ENCODE peak calls at places on chromosomes 3 and 15, in five cellular contexts. One of them, this sample, is unnamed.

GRCh38 chr15:68731318-68731897 is 89.3 kb downstream of the ANP32A start:
- DNase-seq in naive thymus-derived CD4-positive, alpha-beta T cell: no peak
- DNase-seq in right cardiac atrium: no peak
- DNase-seq in stomach: no peak
- DNase-seq in IMR-90: no peak
- DNase-seq in this sample: no peak

GRCh38 chr15:100768501-100768931 is 111.1 kb upstream of the ALDH1A3 start:
- DNase-seq in naive thymus-derived CD4-positive, alpha-beta T cell: no peak
- DNase-seq in right cardiac atrium: no peak
- DNase-seq in stomach: no peak
- DNase-seq in IMR-90: no peak
- DNase-seq in this sample: peak; percentile 50

GRCh38 chr3:87691109-87691508 is 367.7 kb downstream of the CGGBP1 start:
- DNase-seq in naive thymus-derived CD4-positive, alpha-beta T cell: no peak
- DNase-seq in right cardiac atrium: no peak
- DNase-seq in stomach: no peak
- DNase-seq in IMR-90: no peak
- DNase-seq in this sample: no peak

GRCh38 chr3:72797773-72798543 is 50.3 kb downstream of the SHQ1 start:
- DNase-seq in naive thymus-derived CD4-positive, alpha-beta T cell: no peak
- DNase-seq in right cardiac atrium: peak; percentile 50
- DNase-seq in stomach: peak; percentile 45
- DNase-seq in IMR-90: peak; percentile 41
- DNase-seq in this sample: no peak

GRCh38 chr3:46184469-46184868 is 23.6 kb downstream of the CCR1 start:
- DNase-seq in naive thymus-derived CD4-positive, alpha-beta T cell: no peak
- DNase-seq in right cardiac atrium: no peak
- DNase-seq in stomach: no peak
- DNase-seq in IMR-90: peak; percentile 64
- DNase-seq in this sample: no peak

GRCh38 chr3:188947401-188947982 is 224.3 kb upstream of the TPRG1 start:
- DNase-seq in naive thymus-derived CD4-positive, alpha-beta T cell: no peak
- DNase-seq in right cardiac atrium: peak; percentile 86
- DNase-seq in stomach: peak; percentile 90
- DNase-seq in IMR-90: peak; percentile 63
- DNase-seq in this sample: peak; percentile 92

GRCh38 chr15:88897456-88898194 is 2.3 kb upstream of the HAPLN3 start:
- DNase-seq in naive thymus-derived CD4-positive, alpha-beta T cell: no peak
- DNase-seq in right cardiac atrium: peak; percentile 86
- DNase-seq in stomach: peak; percentile 89
- DNase-seq in IMR-90: peak; percentile 71
- DNase-seq in this sample: peak; percentile 91

GRCh38 chr3:2921903-2922302 is 188.3 kb downstream of the IL5RA start:
- DNase-seq in naive thymus-derived CD4-positive, alpha-beta T cell: no peak
- DNase-seq in right cardiac atrium: no peak
- DNase-seq in stomach: no peak
- DNase-seq in IMR-90: no peak
- DNase-seq in this sample: no peak

GRCh38 chr3:154081305-154081704 is 39.9 kb upstream of the ARHGEF26 start:
- DNase-seq in naive thymus-derived CD4-positive, alpha-beta T cell: no peak
- DNase-seq in right cardiac atrium: no peak
- DNase-seq in stomach: no peak
- DNase-seq in IMR-90: no peak
- DNase-seq in this sample: no peak

GRCh38 chr3:135226057-135226456 is 431.0 kb downstream of the EPHB1 start:
- DNase-seq in naive thymus-derived CD4-positive, alpha-beta T cell: no peak
- DNase-seq in right cardiac atrium: no peak
- DNase-seq in stomach: no peak
- DNase-seq in IMR-90: no peak
- DNase-seq in this sample: no peak

GRCh38 chr3:18445421-18446066 is 20.4 kb upstream of the SATB1 start:
- DNase-seq in naive thymus-derived CD4-positive, alpha-beta T cell: no peak
- DNase-seq in right cardiac atrium: no peak
- DNase-seq in stomach: peak; percentile 25
- DNase-seq in IMR-90: no peak
- DNase-seq in this sample: no peak

GRCh38 chr3:93988764-93989163 is 8.8 kb downstream of the ARL13B start:
- DNase-seq in naive thymus-derived CD4-positive, alpha-beta T cell: no peak
- DNase-seq in right cardiac atrium: no peak
- DNase-seq in stomach: no peak
- DNase-seq in IMR-90: no peak
- DNase-seq in this sample: no peak

GRCh38 chr3:29606416-29606815 is 325.5 kb downstream of the RBMS3 start:
- DNase-seq in naive thymus-derived CD4-positive, alpha-beta T cell: no peak
- DNase-seq in right cardiac atrium: no peak
- DNase-seq in stomach: no peak
- DNase-seq in IMR-90: no peak
- DNase-seq in this sample: no peak

GRCh38 chr3:185645596-185646381 is 59.7 kb downstream of the SENP2 start:
- DNase-seq in naive thymus-derived CD4-positive, alpha-beta T cell: no peak
- DNase-seq in right cardiac atrium: no peak
- DNase-seq in stomach: no peak
- DNase-seq in IMR-90: no peak
- DNase-seq in this sample: no peak

GRCh38 chr3:35638640-35639250 is 580 bp upstream of the ARPP21 start:
- DNase-seq in naive thymus-derived CD4-positive, alpha-beta T cell: no peak
- DNase-seq in right cardiac atrium: peak; percentile 10
- DNase-seq in stomach: no peak
- DNase-seq in IMR-90: no peak
- DNase-seq in this sample: no peak

GRCh38 chr3:48215019-48215418 is 8.3 kb upstream of the CAMP start:
- DNase-seq in naive thymus-derived CD4-positive, alpha-beta T cell: no peak
- DNase-seq in right cardiac atrium: peak; percentile 69
- DNase-seq in stomach: peak; percentile 40
- DNase-seq in IMR-90: no peak
- DNase-seq in this sample: no peak

GRCh38 chr15:28118083-28118482 is 19.0 kb upstream of the OCA2 start:
- DNase-seq in naive thymus-derived CD4-positive, alpha-beta T cell: no peak
- DNase-seq in right cardiac atrium: no peak
- DNase-seq in stomach: no peak
- DNase-seq in IMR-90: no peak
- DNase-seq in this sample: no peak

GRCh38 chr3:115232167-115232566 is 85.1 kb upstream of the ZBTB20 start:
- DNase-seq in naive thymus-derived CD4-positive, alpha-beta T cell: no peak
- DNase-seq in right cardiac atrium: no peak
- DNase-seq in stomach: no peak
- DNase-seq in IMR-90: peak; percentile 41
- DNase-seq in this sample: no peak

GRCh38 chr15:86266896-86267484 is 187.3 kb downstream of the AGBL1 start:
- DNase-seq in naive thymus-derived CD4-positive, alpha-beta T cell: no peak
- DNase-seq in right cardiac atrium: no peak
- DNase-seq in stomach: no peak
- DNase-seq in IMR-90: no peak
- DNase-seq in this sample: no peak

GRCh38 chr3:194572944-194573491 is 60.2 kb downstream of the TMEM44 start:
- DNase-seq in naive thymus-derived CD4-positive, alpha-beta T cell: no peak
- DNase-seq in right cardiac atrium: no peak
- DNase-seq in stomach: no peak
- DNase-seq in IMR-90: peak; percentile 72
- DNase-seq in this sample: no peak

GRCh38 chr3:105255351-105255750 is 111.4 kb upstream of the ALCAM start:
- DNase-seq in naive thymus-derived CD4-positive, alpha-beta T cell: no peak
- DNase-seq in right cardiac atrium: no peak
- DNase-seq in stomach: no peak
- DNase-seq in IMR-90: peak; percentile 8
- DNase-seq in this sample: no peak

GRCh38 chr3:166080096-166080495 is 242.9 kb upstream of the BCHE start:
- DNase-seq in naive thymus-derived CD4-positive, alpha-beta T cell: no peak
- DNase-seq in right cardiac atrium: no peak
- DNase-seq in stomach: no peak
- DNase-seq in IMR-90: no peak
- DNase-seq in this sample: no peak

GRCh38 chr3:157058392-157059071 is 101.4 kb downstream of the CCNL1 start:
- DNase-seq in naive thymus-derived CD4-positive, alpha-beta T cell: no peak
- DNase-seq in right cardiac atrium: no peak
- DNase-seq in stomach: no peak
- DNase-seq in IMR-90: no peak
- DNase-seq in this sample: no peak

GRCh38 chr15:99122831-99123705 is 18.2 kb downstream of the SYNM start:
- DNase-seq in naive thymus-derived CD4-positive, alpha-beta T cell: no peak
- DNase-seq in right cardiac atrium: no peak
- DNase-seq in stomach: no peak
- DNase-seq in IMR-90: no peak
- DNase-seq in this sample: no peak

GRCh38 chr3:107208100-107208499 is 169.1 kb upstream of the CCDC54 start:
- DNase-seq in naive thymus-derived CD4-positive, alpha-beta T cell: no peak
- DNase-seq in right cardiac atrium: peak; percentile 18
- DNase-seq in stomach: no peak
- DNase-seq in IMR-90: peak; percentile 99
- DNase-seq in this sample: no peak

GRCh38 chr3:37862219-37862711 is 585 bp downstream of the CTDSPL start:
- DNase-seq in naive thymus-derived CD4-positive, alpha-beta T cell: peak; percentile 19
- DNase-seq in right cardiac atrium: peak; percentile 58
- DNase-seq in stomach: peak; percentile 51
- DNase-seq in IMR-90: peak; percentile 48
- DNase-seq in this sample: no peak
- H3K27ac ChIP-seq in naive thymus-derived CD4-positive, alpha-beta T cell: no peak overlapping the region
- H3K27ac ChIP-seq in right cardiac atrium: peak overlapping the region; percentile 55
- H3K27ac ChIP-seq in stomach: peak overlapping the region; percentile 89
- H3K27ac ChIP-seq in IMR-90: peak overlapping the region; percentile 46
- H3K27ac ChIP-seq in this sample: peak overlapping the region; percentile 63

DNA sequence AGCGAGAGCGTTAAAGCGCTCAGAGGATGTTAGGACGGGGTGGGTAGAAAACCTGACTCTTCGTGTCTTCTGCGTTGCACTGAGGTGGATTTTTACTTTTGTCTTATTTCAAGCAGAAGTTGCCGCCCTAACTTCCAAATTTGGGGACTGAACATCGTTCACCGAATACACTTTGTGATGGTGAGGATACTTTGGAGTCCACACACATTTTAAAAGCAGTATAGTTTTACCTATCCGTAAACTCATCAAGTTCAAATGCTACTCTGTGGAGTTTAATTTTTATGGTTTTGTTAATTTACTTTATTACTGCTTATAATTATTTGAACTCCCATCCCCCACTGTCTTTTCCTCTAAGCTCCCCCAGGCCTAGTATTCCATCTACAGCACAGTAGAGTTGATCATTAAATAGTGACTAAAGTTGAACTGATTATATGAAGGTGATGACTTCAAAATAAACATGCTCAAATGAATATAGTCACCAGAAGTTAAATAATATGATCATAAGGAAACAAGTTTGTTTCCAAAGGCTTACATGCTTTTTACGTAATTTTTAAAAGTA is 617 bp upstream of the EOGT start:
- DNase-seq in naive thymus-derived CD4-positive, alpha-beta T cell: no peak
- DNase-seq in right cardiac atrium: no peak
- DNase-seq in stomach: no peak
- DNase-seq in IMR-90: no peak
- DNase-seq in this sample: no peak
- H3K27ac ChIP-seq in naive thymus-derived CD4-positive, alpha-beta T cell: peak overlapping the region; percentile 78
- H3K27ac ChIP-seq in right cardiac atrium: peak overlapping the region; percentile 94
- H3K27ac ChIP-seq in stomach: peak overlapping the region; percentile 99
- H3K27ac ChIP-seq in IMR-90: peak overlapping the region; percentile 93
- H3K27ac ChIP-seq in this sample: peak overlapping the region; percentile 100

GRCh38 chr3:57230006-57230405 is 2.5 kb downstream of the APPL1 start:
- DNase-seq in naive thymus-derived CD4-positive, alpha-beta T cell: no peak
- DNase-seq in right cardiac atrium: no peak
- DNase-seq in stomach: no peak
- DNase-seq in IMR-90: no peak
- DNase-seq in this sample: no peak

GRCh38 chr3:57233799-57234198 is 6.3 kb downstream of the APPL1 start:
- DNase-seq in naive thymus-derived CD4-positive, alpha-beta T cell: no peak
- DNase-seq in right cardiac atrium: no peak
- DNase-seq in stomach: no peak
- DNase-seq in IMR-90: no peak
- DNase-seq in this sample: no peak

GRCh38 chr3:57228734-57229505 is 1.4 kb downstream of the APPL1 start:
- DNase-seq in naive thymus-derived CD4-positive, alpha-beta T cell: no peak
- DNase-seq in right cardiac atrium: no peak
- DNase-seq in stomach: no peak
- DNase-seq in IMR-90: peak; percentile 82
- DNase-seq in this sample: no peak

GRCh38 chr3:57234613-57235575 is 7.4 kb downstream of the APPL1 start:
- DNase-seq in naive thymus-derived CD4-positive, alpha-beta T cell: no peak
- DNase-seq in right cardiac atrium: no peak
- DNase-seq in stomach: no peak
- DNase-seq in IMR-90: no peak
- DNase-seq in this sample: no peak
- H3K27ac ChIP-seq in naive thymus-derived CD4-positive, alpha-beta T cell: no peak overlapping the region
- H3K27ac ChIP-seq in right cardiac atrium: no peak overlapping the region
- H3K27ac ChIP-seq in stomach: no peak overlapping the region
- H3K27ac ChIP-seq in IMR-90: no peak overlapping the region
- H3K27ac ChIP-seq in this sample: no peak overlapping the region

GRCh38 chr3:10335190-10335738 is 14.4 kb upstream of the SEC13 start:
- DNase-seq in naive thymus-derived CD4-positive, alpha-beta T cell: no peak
- DNase-seq in right cardiac atrium: no peak
- DNase-seq in stomach: no peak
- DNase-seq in IMR-90: no peak
- DNase-seq in this sample: no peak
- H3K27ac ChIP-seq in naive thymus-derived CD4-positive, alpha-beta T cell: no peak overlapping the region
- H3K27ac ChIP-seq in right cardiac atrium: no peak overlapping the region
- H3K27ac ChIP-seq in stomach: no peak overlapping the region
- H3K27ac ChIP-seq in IMR-90: no peak overlapping the region
- H3K27ac ChIP-seq in this sample: no peak overlapping the region

DNA sequence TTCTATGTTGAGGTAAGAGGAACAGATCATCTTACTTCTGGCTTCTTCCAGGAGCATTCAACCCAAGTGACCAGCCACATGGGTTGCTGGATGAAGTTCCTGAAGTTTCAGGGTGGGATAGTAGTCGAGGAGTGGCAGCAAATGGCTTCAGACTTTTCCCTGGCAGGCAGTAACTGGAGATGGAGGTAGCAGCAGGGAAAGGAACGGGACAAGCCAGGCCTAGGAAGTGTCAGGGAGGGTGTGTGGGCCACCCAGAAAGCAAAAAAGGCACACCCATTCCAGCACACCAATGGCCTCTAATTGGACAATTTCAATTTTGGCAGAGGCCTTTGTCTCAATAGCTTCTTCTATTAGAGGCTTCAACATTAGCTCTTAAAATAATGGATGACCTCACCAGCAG is 498.6 kb upstream of the ATP11B start:
- DNase-seq in naive thymus-derived CD4-positive, alpha-beta T cell: no peak
- DNase-seq in right cardiac atrium: no peak
- DNase-seq in stomach: no peak
- DNase-seq in IMR-90: no peak
- DNase-seq in this sample: no peak
- H3K27ac ChIP-seq in naive thymus-derived CD4-positive, alpha-beta T cell: no peak overlapping the region
- H3K27ac ChIP-seq in right cardiac atrium: no peak overlapping the region
- H3K27ac ChIP-seq in stomach: no peak overlapping the region
- H3K27ac ChIP-seq in IMR-90: no peak overlapping the region
- H3K27ac ChIP-seq in this sample: no peak overlapping the region

This sample was measured in coronary artery.